ENCODE peak calls at places on chromosomes 12 and 14, in nine cellular contexts. W, U, T, K, D, Z, B, M and G are unnamed samples.

GRCh38 chr12:48336066-48336465 is 14.7 kb downstream of the ZNF641 start:
- DNase-seq in D (no peak), T (no peak), U (no peak), K (no peak), W (no peak), M (no peak), B (no peak), Z (no peak), G (no peak)

GRCh38 chr12:105580841-105581352 is 250.4 kb downstream of the C12orf75 start:
- DNase-seq in T (no peak), M (no peak), W (no peak), B (no peak), U (no peak), D (peak), K (no peak), Z (no peak), G (no peak)

GRCh38 chr12:23472329-23472971 is 477.0 kb downstream of the SOX5 start:
- DNase-seq in B (no peak), K (no peak), M (no peak), T (no peak), W (no peak), Z (no peak), D (no peak), U (no peak), G (no peak)

GRCh38 chr14:64806862-64807495 is 72.7 kb downstream of the SPTB start:
- DNase-seq in M (no peak), T (no peak), U (no peak), Z (no peak), K (no peak), D (no peak), B (no peak), W (no peak), G (no peak)

GRCh38 chr12:124862768-124863408 is 776 bp downstream of the SCARB1 start:
- DNase-seq in B (no peak), W (no peak), U (peak), K (no peak), D (no peak), M (no peak), T (peak), Z (no peak), G (no peak)

GRCh38 chr12:26121841-26122680 is 2.8 kb downstream of the BHLHE41 start:
- DNase-seq in T (peak), B (peak), Z (peak), W (peak), D (peak), U (no peak), M (no peak), K (no peak), G (no peak)

GRCh38 chr12:10033783-10034381 is 3.4 kb downstream of the CLEC9A start:
- DNase-seq in W (no peak), Z (no peak), U (no peak), B (no peak), K (no peak), M (no peak), D (no peak), T (peak), G (no peak)

GRCh38 chr14:54650331-54651017 is 83.5 kb downstream of the SAMD4A start:
- DNase-seq in M (no peak), Z (no peak), W (peak), K (no peak), U (no peak), T (peak), D (peak), B (no peak), G (no peak)

GRCh38 chr12:22684526-22685118 is 59.7 kb downstream of the ETNK1 start:
- DNase-seq in Z (no peak), B (no peak), D (no peak), W (no peak), T (peak), K (no peak), M (peak), U (no peak), G (peak)

GRCh38 chr14:99273724-99274345 is 1.8 kb upstream of the BCL11B start:
- DNase-seq in K (no peak), Z (peak), T (no peak), U (no peak), M (no peak), W (no peak), B (no peak), D (no peak), G (no peak)

GRCh38 chr14:99603471-99603933 is 505 bp downstream of the CCDC85C start:
- DNase-seq in Z (peak), U (peak), W (peak), T (peak), K (peak), B (no peak), D (peak), M (no peak), G (peak)